ENCODE peak calls at places on chromosome 15, in nine cellular contexts. One of them, this sample, is unnamed.

GRCh38 chr15:66765478-66766281 is 63.6 kb downstream of the SMAD6 start:
- DNase-seq in endothelial cell of umbilical vein: peak; percentile 93
- DNase-seq in prostate gland: peak; percentile 90
- DNase-seq in GM06990: no peak
- DNase-seq in mucosa of descending colon: peak; percentile 73
- DNase-seq in psoas muscle: no peak
- DNase-seq in stomach: peak; percentile 97
- DNase-seq in left lung: peak; percentile 83
- DNase-seq in LNCaP clone FGC: peak; percentile 54
- DNase-seq in this sample: peak; percentile 4

GRCh38 chr15:63497642-63498100 is 6.7 kb upstream of the USP3 start:
- DNase-seq in endothelial cell of umbilical vein: no peak
- DNase-seq in prostate gland: no peak
- DNase-seq in GM06990: peak; percentile 73
- DNase-seq in mucosa of descending colon: peak; percentile 85
- DNase-seq in psoas muscle: no peak
- DNase-seq in stomach: peak; percentile 56
- DNase-seq in left lung: peak; percentile 75
- DNase-seq in LNCaP clone FGC: no peak
- DNase-seq in this sample: no peak

GRCh38 chr15:66865622-66866611 is 163.9 kb downstream of the SMAD6 start:
- DNase-seq in endothelial cell of umbilical vein: no peak
- DNase-seq in prostate gland: no peak
- DNase-seq in GM06990: peak; percentile 55
- DNase-seq in mucosa of descending colon: no peak
- DNase-seq in psoas muscle: no peak
- DNase-seq in stomach: peak; percentile 24
- DNase-seq in left lung: peak; percentile 69
- DNase-seq in LNCaP clone FGC: no peak
- DNase-seq in this sample: peak; percentile 82

GRCh38 chr15:55108858-55109518 is 87.8 kb downstream of the RSL24D1 start:
- DNase-seq in endothelial cell of umbilical vein: peak; percentile 39
- DNase-seq in prostate gland: peak; percentile 59
- DNase-seq in GM06990: peak; percentile 2
- DNase-seq in mucosa of descending colon: peak; percentile 51
- DNase-seq in psoas muscle: peak; percentile 64
- DNase-seq in stomach: peak; percentile 65
- DNase-seq in left lung: peak; percentile 56
- DNase-seq in LNCaP clone FGC: peak; percentile 34
- DNase-seq in this sample: peak; percentile 18

GRCh38 chr15:88647362-88648105 is 8.7 kb downstream of the ISG20 start:
- DNase-seq in endothelial cell of umbilical vein: no peak
- DNase-seq in prostate gland: peak; percentile 51
- DNase-seq in GM06990: no peak
- DNase-seq in mucosa of descending colon: no peak
- DNase-seq in psoas muscle: no peak
- DNase-seq in stomach: peak; percentile 87
- DNase-seq in left lung: no peak
- DNase-seq in LNCaP clone FGC: peak; percentile 86
- DNase-seq in this sample: no peak

GRCh38 chr15:81023483-81024264 is 23.0 kb downstream of the TLNRD1 start:
- DNase-seq in endothelial cell of umbilical vein: peak; percentile 91
- DNase-seq in prostate gland: no peak
- DNase-seq in GM06990: peak; percentile 86
- DNase-seq in mucosa of descending colon: peak; percentile 72
- DNase-seq in psoas muscle: peak; percentile 85
- DNase-seq in stomach: no peak
- DNase-seq in left lung: peak; percentile 88
- DNase-seq in LNCaP clone FGC: no peak
- DNase-seq in this sample: peak; percentile 96

GRCh38 chr15:68558318-68559305 is 20.2 kb upstream of the CORO2B start:
- DNase-seq in endothelial cell of umbilical vein: no peak
- DNase-seq in prostate gland: no peak
- DNase-seq in GM06990: no peak
- DNase-seq in mucosa of descending colon: no peak
- DNase-seq in psoas muscle: no peak
- DNase-seq in stomach: no peak
- DNase-seq in left lung: peak; percentile 30
- DNase-seq in LNCaP clone FGC: no peak
- DNase-seq in this sample: no peak

GRCh38 chr15:43974852-43975251 is 148.1 kb downstream of the WDR76 start:
- DNase-seq in endothelial cell of umbilical vein: no peak
- DNase-seq in prostate gland: no peak
- DNase-seq in GM06990: peak; percentile 59
- DNase-seq in mucosa of descending colon: no peak
- DNase-seq in psoas muscle: no peak
- DNase-seq in stomach: no peak
- DNase-seq in left lung: no peak
- DNase-seq in LNCaP clone FGC: no peak
- DNase-seq in this sample: no peak

GRCh38 chr15:88375234-88375926 is 91.8 kb downstream of the MRPL46 start:
- DNase-seq in endothelial cell of umbilical vein: no peak
- DNase-seq in prostate gland: no peak
- DNase-seq in GM06990: no peak
- DNase-seq in mucosa of descending colon: no peak
- DNase-seq in psoas muscle: no peak
- DNase-seq in stomach: no peak
- DNase-seq in left lung: no peak
- DNase-seq in LNCaP clone FGC: no peak
- DNase-seq in this sample: no peak

GRCh38 chr15:93152264-93152884 is 63.4 kb upstream of the RGMA start:
- DNase-seq in endothelial cell of umbilical vein: no peak
- DNase-seq in prostate gland: no peak
- DNase-seq in GM06990: no peak
- DNase-seq in mucosa of descending colon: no peak
- DNase-seq in psoas muscle: no peak
- DNase-seq in stomach: no peak
- DNase-seq in left lung: no peak
- DNase-seq in LNCaP clone FGC: no peak
- DNase-seq in this sample: no peak

DNA sequence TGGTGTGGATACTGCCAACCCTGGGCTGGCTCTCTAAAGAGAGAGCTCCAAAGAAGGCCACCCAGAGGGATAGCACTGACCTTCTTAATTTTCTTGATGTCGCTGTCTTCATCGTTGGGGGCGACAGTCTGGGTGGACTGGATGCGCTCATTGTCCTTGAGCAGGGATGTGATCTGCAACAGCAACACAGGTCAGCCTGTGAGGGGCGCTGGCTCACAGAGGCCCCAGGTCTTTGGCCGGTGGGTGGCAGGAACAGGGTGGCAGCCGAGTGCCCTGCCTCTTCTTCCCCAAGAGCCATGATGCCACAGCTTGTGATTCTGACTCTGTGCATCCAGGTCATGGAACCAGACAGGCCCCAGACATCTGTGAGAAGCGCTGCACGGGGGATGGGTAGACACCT is 41.2 kb downstream of the RASGRF1 start:
- DNase-seq in endothelial cell of umbilical vein: no peak
- DNase-seq in prostate gland: no peak
- DNase-seq in GM06990: no peak
- DNase-seq in mucosa of descending colon: no peak
- DNase-seq in psoas muscle: no peak
- DNase-seq in stomach: no peak
- DNase-seq in left lung: no peak
- DNase-seq in LNCaP clone FGC: no peak
- DNase-seq in this sample: no peak
- TF ChIP-seq CTCF in endothelial cell of umbilical vein: no peak
- TF ChIP-seq CTCF in prostate gland: no peak
- TF ChIP-seq CTCF in GM06990: no peak
- TF ChIP-seq CTCF in mucosa of descending colon: no peak
- TF ChIP-seq CTCF in psoas muscle: no peak
- TF ChIP-seq CTCF in stomach: no peak
- TF ChIP-seq CTCF in left lung: no peak
- TF ChIP-seq CTCF in LNCaP clone FGC: no peak
- TF ChIP-seq CTCF in this sample: no peak

GRCh38 chr15:82768414-82769081 is 37.3 kb downstream of the FSD2 start:
- DNase-seq in endothelial cell of umbilical vein: no peak
- DNase-seq in prostate gland: no peak
- DNase-seq in GM06990: no peak
- DNase-seq in mucosa of descending colon: no peak
- DNase-seq in psoas muscle: peak; percentile 41
- DNase-seq in stomach: no peak
- DNase-seq in left lung: no peak
- DNase-seq in LNCaP clone FGC: no peak
- DNase-seq in this sample: no peak

GRCh38 chr15:82764740-82765139 is 41.1 kb downstream of the FSD2 start:
- DNase-seq in endothelial cell of umbilical vein: no peak
- DNase-seq in prostate gland: no peak
- DNase-seq in GM06990: no peak
- DNase-seq in mucosa of descending colon: no peak
- DNase-seq in psoas muscle: no peak
- DNase-seq in stomach: no peak
- DNase-seq in left lung: no peak
- DNase-seq in LNCaP clone FGC: no peak
- DNase-seq in this sample: no peak

GRCh38 chr15:82767163-82767829 is 38.6 kb downstream of the FSD2 start:
- DNase-seq in endothelial cell of umbilical vein: no peak
- DNase-seq in prostate gland: no peak
- DNase-seq in GM06990: no peak
- DNase-seq in mucosa of descending colon: no peak
- DNase-seq in psoas muscle: no peak
- DNase-seq in stomach: no peak
- DNase-seq in left lung: no peak
- DNase-seq in LNCaP clone FGC: no peak
- DNase-seq in this sample: no peak

DNA sequence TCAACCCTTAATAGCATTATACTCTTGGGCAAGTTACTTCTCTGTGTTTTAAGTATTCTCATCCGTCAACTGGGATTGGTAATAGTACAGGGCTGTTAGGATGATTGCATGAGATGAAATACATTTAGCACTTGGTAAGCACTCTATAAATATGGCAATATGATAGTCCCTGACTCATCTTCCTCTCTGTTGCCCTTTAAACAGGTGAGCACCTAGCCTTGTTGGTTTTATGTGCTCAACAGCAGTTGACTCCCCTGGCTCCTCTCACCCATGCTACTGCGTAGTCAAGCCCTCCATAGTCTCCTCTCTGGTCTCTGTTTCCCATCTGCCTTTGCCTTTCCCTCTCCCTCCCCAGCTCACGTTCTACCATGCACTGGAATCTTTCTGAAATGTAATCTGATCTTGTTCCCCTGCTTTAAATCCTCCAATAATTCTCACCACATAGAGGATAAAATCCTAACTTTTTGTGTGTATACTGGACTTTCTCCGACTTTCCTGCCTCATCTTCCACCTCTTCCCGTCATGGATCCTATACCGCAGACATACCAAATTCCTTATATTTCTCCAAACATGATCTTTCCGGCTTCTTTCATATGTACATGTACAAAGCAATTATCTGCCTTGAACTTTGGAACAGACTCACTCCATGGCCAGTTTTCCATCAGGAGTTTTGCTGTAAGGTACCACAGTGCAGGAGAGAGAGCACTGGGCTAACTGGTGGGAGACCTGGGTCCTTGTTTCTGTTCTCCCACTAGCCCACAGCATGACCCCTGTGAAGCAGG is 42.3 kb downstream of the FSD2 start:
- DNase-seq in endothelial cell of umbilical vein: no peak
- DNase-seq in prostate gland: no peak
- DNase-seq in GM06990: no peak
- DNase-seq in mucosa of descending colon: no peak
- DNase-seq in psoas muscle: no peak
- DNase-seq in stomach: no peak
- DNase-seq in left lung: no peak
- DNase-seq in LNCaP clone FGC: no peak
- DNase-seq in this sample: no peak
- H3K4me3 ChIP-seq in endothelial cell of umbilical vein: no peak overlapping the region
- H3K4me3 ChIP-seq in prostate gland: no peak overlapping the region
- H3K4me3 ChIP-seq in GM06990: no peak overlapping the region
- H3K4me3 ChIP-seq in mucosa of descending colon: no peak overlapping the region
- H3K4me3 ChIP-seq in psoas muscle: peak overlapping the region; percentile 16
- H3K4me3 ChIP-seq in stomach: no peak overlapping the region
- H3K4me3 ChIP-seq in left lung: no peak overlapping the region
- H3K4me3 ChIP-seq in LNCaP clone FGC: no peak overlapping the region
- H3K4me3 ChIP-seq in this sample: no peak overlapping the region

DNA sequence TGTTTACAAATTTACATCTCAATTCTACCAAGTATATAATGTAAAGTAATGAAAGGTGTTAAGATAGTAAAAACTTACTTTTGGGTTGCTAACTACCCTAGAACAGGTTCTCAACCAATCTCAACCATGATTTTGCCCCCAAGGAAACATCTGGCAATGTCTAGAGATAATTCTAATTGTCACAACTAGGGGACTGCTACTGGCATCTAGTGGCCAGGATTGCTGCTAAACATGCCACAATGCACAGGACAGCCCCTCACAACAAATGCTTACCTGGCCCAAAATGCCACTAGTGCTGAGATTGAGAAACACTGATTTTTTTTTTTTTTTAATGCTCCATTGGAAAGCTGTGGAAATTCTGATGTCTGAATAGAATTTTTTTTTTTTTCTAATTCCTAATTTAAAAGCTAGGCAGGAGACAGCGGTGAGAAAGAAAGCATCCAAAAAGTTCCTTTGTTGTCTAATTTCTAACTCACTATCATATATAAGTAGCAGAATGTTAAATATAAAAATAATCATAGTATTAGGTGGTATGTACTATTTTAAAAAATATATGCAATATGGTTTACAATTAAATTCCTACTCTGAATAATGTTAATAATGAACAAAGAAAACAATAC is 81.5 kb downstream of the TJP1 start:
- DNase-seq in endothelial cell of umbilical vein: no peak
- DNase-seq in prostate gland: no peak
- DNase-seq in GM06990: no peak
- DNase-seq in mucosa of descending colon: no peak
- DNase-seq in psoas muscle: no peak
- DNase-seq in stomach: no peak
- DNase-seq in left lung: no peak
- DNase-seq in LNCaP clone FGC: no peak
- DNase-seq in this sample: no peak
- TF ChIP-seq CTCF in endothelial cell of umbilical vein: peak; percentile 12
- TF ChIP-seq CTCF in prostate gland: no peak
- TF ChIP-seq CTCF in GM06990: peak; percentile 59
- TF ChIP-seq CTCF in mucosa of descending colon: no peak
- TF ChIP-seq CTCF in psoas muscle: no peak
- TF ChIP-seq CTCF in stomach: no peak
- TF ChIP-seq CTCF in left lung: no peak
- TF ChIP-seq CTCF in LNCaP clone FGC: peak; percentile 61
- TF ChIP-seq CTCF in this sample: peak; percentile 51

DNA sequence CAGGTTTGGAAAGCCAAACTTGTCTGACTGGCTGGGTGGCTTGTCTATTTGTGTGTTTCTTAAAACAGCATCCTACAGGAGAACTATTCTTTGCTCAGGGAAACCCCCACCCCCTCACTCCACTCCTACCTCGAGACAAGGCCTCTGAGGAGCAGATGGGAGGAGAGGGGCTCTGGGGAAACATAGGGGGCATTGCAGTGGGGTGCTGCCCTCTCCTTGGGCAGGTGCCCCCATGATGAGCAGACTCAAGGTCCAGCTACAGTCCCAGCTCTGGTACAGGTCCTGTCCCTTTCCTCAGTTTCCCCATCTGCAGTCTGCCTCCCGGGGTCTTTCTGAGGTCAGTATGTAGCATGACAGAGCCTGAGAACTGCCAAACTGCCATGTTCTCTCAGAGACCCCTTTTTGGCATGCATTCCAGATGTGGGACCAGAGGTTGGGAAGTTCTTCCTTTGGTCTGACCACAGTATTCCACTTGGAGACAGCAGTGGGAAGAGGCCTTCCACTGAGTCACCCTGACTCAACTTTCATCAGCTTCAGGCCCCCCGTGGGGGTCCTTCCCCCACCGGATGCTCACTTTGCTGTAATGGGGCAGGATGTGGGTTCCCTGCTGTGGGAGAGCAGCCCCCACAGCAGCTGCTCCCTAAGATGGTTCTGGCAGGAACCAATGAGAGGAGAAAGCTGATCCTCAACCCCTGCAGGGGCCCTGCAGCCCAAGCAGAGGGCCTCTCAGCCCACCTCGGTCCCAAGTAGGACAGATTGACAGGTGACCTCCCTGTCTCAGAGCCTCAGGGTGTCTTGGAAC is 32.3 kb upstream of the CYP11A1 start:
- DNase-seq in endothelial cell of umbilical vein: no peak
- DNase-seq in prostate gland: no peak
- DNase-seq in GM06990: peak; percentile 80
- DNase-seq in mucosa of descending colon: no peak
- DNase-seq in psoas muscle: no peak
- DNase-seq in stomach: no peak
- DNase-seq in left lung: no peak
- DNase-seq in LNCaP clone FGC: peak; percentile 35
- DNase-seq in this sample: no peak
- H3K4me3 ChIP-seq in endothelial cell of umbilical vein: no peak overlapping the region
- H3K4me3 ChIP-seq in prostate gland: no peak overlapping the region
- H3K4me3 ChIP-seq in GM06990: peak overlapping the region; percentile 48
- H3K4me3 ChIP-seq in mucosa of descending colon: no peak overlapping the region
- H3K4me3 ChIP-seq in psoas muscle: no peak overlapping the region
- H3K4me3 ChIP-seq in stomach: no peak overlapping the region
- H3K4me3 ChIP-seq in left lung: no peak overlapping the region
- H3K4me3 ChIP-seq in LNCaP clone FGC: no peak overlapping the region
- H3K4me3 ChIP-seq in this sample: peak overlapping the region; percentile 46

This sample was measured in GM12864.